ENCODE peak calls at places on chromosomes 11 and 22, in seven cellular contexts. E is Right ventricle myocardium superior; V is stimulated activated CD8-positive, alpha-beta memory T cell treated with anti-CD3 and anti-CD28 coated beads, Interleukin-15, amount 100 ng/mL, for 4 hours; B is AG20443; N is AG09319; R is psoas muscle; L is astrocyte of the spinal cord. H is an unnamed sample.

GRCh38 chr22:37999640-38000272 is 15.4 kb upstream of the SOX10 start:
- DNase-seq in E (no peak), V (no peak), B (peak; percentile 68), N (no peak), R (peak; percentile 87), L (peak; percentile 73), H (no peak)

GRCh38 chr22:41598081-41598480 is 8.4 kb upstream of the PMM1 start:
- DNase-seq in E (peak; percentile 20), V (no peak), B (peak; percentile 74), N (no peak), R (no peak), L (peak; percentile 84), H (no peak)

GRCh38 chr11:129999407-129999806 is 3.2 kb downstream of the PRDM10 start:
- DNase-seq in E (no peak), V (no peak), B (no peak), N (no peak), R (no peak), L (no peak), H (no peak)

GRCh38 chr22:47784991-47785390 is 1022.5 kb downstream of the TBC1D22A start:
- DNase-seq in E (no peak), V (no peak), B (peak; percentile 3), N (no peak), R (no peak), L (no peak), H (no peak)

GRCh38 chr11:93033093-93033492 is 63.6 kb downstream of the MTNR1B start:
- DNase-seq in E (no peak), V (no peak), B (no peak), N (no peak), R (no peak), L (no peak), H (no peak)

GRCh38 chr11:43410394-43410793 is 51.7 kb downstream of the TTC17 start:
- DNase-seq in E (no peak), V (no peak), B (no peak), N (no peak), R (no peak), L (no peak), H (no peak)

GRCh38 chr22:46076651-46077339 is 73.5 kb upstream of the PPARA start:
- DNase-seq in E (peak; percentile 69), V (no peak), B (peak; percentile 63), N (no peak), R (peak; percentile 74), L (no peak), H (no peak)

GRCh38 chr22:47293368-47294221 is 531.1 kb downstream of the TBC1D22A start:
- DNase-seq in E (peak; percentile 17), V (no peak), B (no peak), N (no peak), R (no peak), L (no peak), H (no peak)

GRCh38 chr11:130720232-130720787 is 196.0 kb downstream of the SNX19 start:
- DNase-seq in E (no peak), V (no peak), B (no peak), N (no peak), R (no peak), L (no peak), H (no peak)

GRCh38 chr11:47433991-47434786 is 8.0 kb upstream of the PSMC3 start:
- DNase-seq in E (no peak), V (no peak), B (peak; percentile 89), N (peak; percentile 64), R (peak; percentile 66), L (peak; percentile 80), H (no peak)

GRCh38 chr11:126518130-126518995 is 162.9 kb downstream of the ST3GAL4 start:
- DNase-seq in E (no peak), V (no peak), B (no peak), N (no peak), R (no peak), L (no peak), H (no peak)

GRCh38 chr22:38866399-38867123 is 5.5 kb downstream of the CBX6 start:
- DNase-seq in E (no peak), V (no peak), B (no peak), N (no peak), R (no peak), L (no peak), H (no peak)

GRCh38 chr11:70243912-70244652 is 26.4 kb upstream of the PPFIA1 start:
- DNase-seq in E (peak; percentile 16), V (no peak), B (peak; percentile 73), N (no peak), R (peak; percentile 20), L (no peak), H (no peak)

GRCh38 chr11:26930518-26931247 is 63.2 kb upstream of the FIBIN start:
- DNase-seq in E (no peak), V (no peak), B (peak; percentile 40), N (no peak), R (no peak), L (peak; percentile 58), H (no peak)

GRCh38 chr11:85875505-85875904 is 20.3 kb downstream of the CCDC83 start:
- DNase-seq in E (no peak), V (no peak), B (peak; percentile 43), N (no peak), R (no peak), L (peak; percentile 48), H (no peak)

GRCh38 chr11:93967258-93967657 is 53.9 kb upstream of the HEPHL1 start:
- DNase-seq in E (no peak), V (no peak), B (no peak), N (no peak), R (no peak), L (no peak), H (no peak)

GRCh38 chr11:27705873-27706820 is 5.9 kb upstream of the BDNF start:
- DNase-seq in E (no peak), V (no peak), B (peak; percentile 49), N (no peak), R (no peak), L (no peak), H (peak; percentile 47)

GRCh38 chr11:1679881-1680280 is 17.1 kb upstream of the KRTAP5-6 start:
- DNase-seq in E (no peak), V (no peak), B (no peak), N (no peak), R (no peak), L (no peak), H (no peak)

GRCh38 chr22:27300661-27301285 is 500.8 kb downstream of the MN1 start:
- DNase-seq in E (no peak), V (no peak), B (no peak), N (no peak), R (no peak), L (no peak), H (no peak)

H was measured in GM13977.